ENCODE peak calls at places on chromosomes 13 and 19, in four cellular contexts. K is NCI-H510A treated with DMSO at 0.1 percent for 48 hours, V is psoas muscle, Q is NCI-H2171 treated with DMSO at 0.1 percent for 48 hours. X is an unnamed sample.

GRCh38 chr19:21508198-21508597 is 2.8 kb downstream of the ZNF429 start:
- DNase-seq in K (no peak), V (no peak), Q (no peak), X (no peak)

GRCh38 chr13:40812724-40813445 is 23.5 kb downstream of the SLC25A15 start:
- DNase-seq in K (no peak), V (no peak), Q (no peak), X (no peak)

GRCh38 chr19:8323781-8324185 is 2.5 kb downstream of the RPS28 start:
- DNase-seq in K (no peak), V (no peak), Q (no peak), X (no peak)

GRCh38 chr19:46925548-46925950 is 64.8 kb downstream of the ARHGAP35 start:
- DNase-seq in K (no peak), V (no peak), Q (no peak), X (no peak)

GRCh38 chr13:47337781-47338507 is 441.1 kb upstream of the HTR2A start:
- DNase-seq in K (no peak), V (no peak), Q (no peak), X (no peak)

GRCh38 chr13:27997904-27998522 is 9.5 kb upstream of the URAD start:
- DNase-seq in K (peak; percentile 21), V (no peak), Q (peak; percentile 0), X (no peak)

GRCh38 chr19:2089001-2089711 is 7.0 kb downstream of the MOB3A start:
- DNase-seq in K (peak; percentile 34), V (no peak), Q (no peak), X (no peak)

GRCh38 chr19:55418185-55418584 is 10.6 kb upstream of the UBE2S start:
- DNase-seq in K (peak; percentile 44), V (no peak), Q (peak; percentile 74), X (peak; percentile 33)

GRCh38 chr19:38122402-38123093 is 101.5 kb downstream of the DPF1 start:
- DNase-seq in K (no peak), V (no peak), Q (peak; percentile 94), X (no peak)

GRCh38 chr13:94345374-94346195 is 133.9 kb downstream of the DCT start:
- DNase-seq in K (peak; percentile 43), V (no peak), Q (peak; percentile 83), X (no peak)

GRCh38 chr13:96769874-96770273 is 224.4 kb downstream of the OXGR1 start:
- DNase-seq in K (no peak), V (no peak), Q (no peak), X (no peak)

GRCh38 chr19:35161434-35161743 is 6.9 kb downstream of the FXYD5 start:
- DNase-seq in K (no peak), V (no peak), Q (no peak), X (no peak)

GRCh38 chr13:48126944-48127814 is 32.3 kb upstream of the MED4 start:
- DNase-seq in K (peak; percentile 2), V (peak; percentile 60), Q (peak; percentile 84), X (peak; percentile 57)

GRCh38 chr19:19134687-19135158 is 3.6 kb downstream of the TMEM161A start:
- DNase-seq in K (peak; percentile 3), V (peak; percentile 86), Q (peak; percentile 88), X (no peak)

GRCh38 chr13:96248103-96248502 is 158.2 kb downstream of the HS6ST3 start:
- DNase-seq in K (peak; percentile 16), V (no peak), Q (no peak), X (no peak)

GRCh38 chr19:3151563-3152430 is 16.0 kb downstream of the GNA15 start:
- DNase-seq in K (no peak), V (no peak), Q (no peak), X (no peak)

GRCh38 chr19:2345794-2346663 is 14.0 kb upstream of the TMPRSS9 start:
- DNase-seq in K (peak; percentile 8), V (no peak), Q (no peak), X (no peak)

GRCh38 chr13:109645831-109646230 is 140.6 kb downstream of the IRS2 start:
- DNase-seq in K (no peak), V (no peak), Q (no peak), X (no peak)

GRCh38 chr19:3572132-3572854 is 451 bp upstream of the HMG20B start:
- DNase-seq in K (peak; percentile 85), V (peak; percentile 100), Q (peak; percentile 99), X (peak; percentile 100)

GRCh38 chr19:17311455-17312248 is 2.3 kb downstream of the DDA1 start:
- DNase-seq in K (no peak), V (no peak), Q (no peak), X (no peak)

GRCh38 chr13:38620876-38621275 is 66.0 kb upstream of the FREM2 start:
- DNase-seq in K (no peak), V (no peak), Q (no peak), X (no peak)

X was measured in uterus.